ENCODE peak calls at places on chromosomes 5 and 9, in ten cellular contexts. B is Karpas-422, C is colonic mucosa, E is endothelial cell of umbilical vein, Z is fibroblast of lung, A is HepG2, Q is K562, X is GM23248, D is kidney, N is DND-41. O is an unnamed sample.

GRCh38 chr5:72101828-72102227 is 5.4 kb upstream of the MAP1B start:
- DNase-seq in B (no peak), C (no peak), E (no peak), Z (peak), A (no peak), Q (no peak), X (peak), D (no peak), N (no peak), O (no peak)

GRCh38 chr9:2041736-2042135 is 26.6 kb downstream of the SMARCA2 start:
- DNase-seq in B (no peak), C (no peak), E (no peak), Z (no peak), A (no peak), Q (no peak), X (no peak), D (no peak), N (no peak), O (no peak)

GRCh38 chr5:147509041-147509709 is 693 bp downstream of the DPYSL3 start:
- DNase-seq in B (no peak), C (peak), E (no peak), Z (no peak), A (no peak), Q (no peak), X (peak), D (peak), N (no peak), O (no peak)

GRCh38 chr5:96149021-96149420 is 187.4 kb upstream of the ELL2 start:
- DNase-seq in B (no peak), C (no peak), E (no peak), Z (no peak), A (no peak), Q (no peak), X (no peak), D (no peak), N (no peak), O (no peak)

GRCh38 chr5:176609724-176610429 is at the start of gene GPRIN1:
- DNase-seq in B (peak), C (peak), E (peak), Z (peak), A (peak), Q (peak), X (peak), D (no peak), N (peak), O (peak)

GRCh38 chr9:131312822-131313770 is 23.6 kb downstream of the PLPP7 start:
- DNase-seq in B (no peak), C (peak), E (no peak), Z (no peak), A (no peak), Q (peak), X (no peak), D (no peak), N (no peak), O (no peak)

GRCh38 chr5:132501961-132502931 is 11.7 kb upstream of the IRF1 start:
- DNase-seq in B (no peak), C (peak), E (no peak), Z (no peak), A (peak), Q (no peak), X (peak), D (peak), N (no peak), O (no peak)

GRCh38 chr5:53059281-53059680 is 50.3 kb downstream of the MOCS2 start:
- DNase-seq in B (no peak), C (no peak), E (no peak), Z (no peak), A (no peak), Q (no peak), X (no peak), D (no peak), N (no peak), O (no peak)

GRCh38 chr9:107732781-107733529 is 243.4 kb upstream of the KLF4 start:
- DNase-seq in B (no peak), C (no peak), E (peak), Z (peak), A (no peak), Q (no peak), X (peak), D (no peak), N (no peak), O (no peak)

GRCh38 chr5:82593481-82593880 is 315.3 kb upstream of the RPS23 start:
- DNase-seq in B (no peak), C (no peak), E (no peak), Z (peak), A (no peak), Q (no peak), X (peak), D (no peak), N (no peak), O (no peak)

GRCh38 chr5:39578887-39579497 is 154.2 kb upstream of the DAB2 start:
- DNase-seq in B (peak), C (no peak), E (peak), Z (peak), A (no peak), Q (no peak), X (peak), D (no peak), N (no peak), O (peak)

GRCh38 chr9:32703635-32704034 is 68.2 kb upstream of the TAF1L start:
- DNase-seq in B (peak), C (no peak), E (peak), Z (no peak), A (peak), Q (no peak), X (peak), D (no peak), N (no peak), O (no peak)

GRCh38 chr9:20904995-20905394 is 126.4 kb downstream of the HACD4 start:
- DNase-seq in B (no peak), C (no peak), E (no peak), Z (no peak), A (no peak), Q (no peak), X (no peak), D (no peak), N (no peak), O (no peak)

GRCh38 chr5:103120607-103121200 is 603 bp downstream of the PPIP5K2 start:
- DNase-seq in B (peak), C (peak), E (peak), Z (peak), A (peak), Q (peak), X (peak), D (no peak), N (peak), O (no peak)

GRCh38 chr5:87076931-87077330 is 190.8 kb upstream of the RASA1 start:
- DNase-seq in B (no peak), C (no peak), E (no peak), Z (peak), A (no peak), Q (no peak), X (peak), D (no peak), N (no peak), O (no peak)

GRCh38 chr5:172602712-172603289 is 38.3 kb upstream of the NEURL1B start:
- DNase-seq in B (no peak), C (no peak), E (no peak), Z (no peak), A (no peak), Q (no peak), X (no peak), D (peak), N (no peak), O (no peak)

GRCh38 chr5:51960617-51961115 is 577.4 kb downstream of the ISL1 start:
- DNase-seq in B (no peak), C (no peak), E (peak), Z (peak), A (no peak), Q (no peak), X (peak), D (no peak), N (no peak), O (peak)

GRCh38 chr5:3597002-3597726 is 1.5 kb downstream of the IRX1 start:
- DNase-seq in B (no peak), C (no peak), E (no peak), Z (no peak), A (no peak), Q (no peak), X (peak), D (no peak), N (no peak), O (no peak)

GRCh38 chr5:34652916-34653315 is 3.2 kb upstream of the RAI14 start:
- DNase-seq in B (no peak), C (no peak), E (peak), Z (peak), A (no peak), Q (no peak), X (peak), D (no peak), N (no peak), O (no peak)

GRCh38 chr5:172179032-172179989 is 8.7 kb downstream of the STK10 start:
- DNase-seq in B (no peak), C (peak), E (peak), Z (no peak), A (no peak), Q (no peak), X (no peak), D (no peak), N (peak), O (peak)

GRCh38 chr9:7879551-7880245 is 80.1 kb upstream of the DMAC1 start:
- DNase-seq in B (no peak), C (no peak), E (no peak), Z (no peak), A (no peak), Q (no peak), X (no peak), D (peak), N (peak), O (no peak)

GRCh38 chr9:86836797-86837196 is 110.5 kb downstream of the GAS1 start:
- DNase-seq in B (no peak), C (no peak), E (no peak), Z (no peak), A (no peak), Q (no peak), X (no peak), D (no peak), N (no peak), O (no peak)

GRCh38 chr9:35364817-35365585 is 124.9 kb upstream of the RUSC2 start:
- DNase-seq in B (no peak), C (no peak), E (peak), Z (no peak), A (no peak), Q (no peak), X (no peak), D (no peak), N (no peak), O (peak)

GRCh38 chr9:131727795-131728545 is 11.9 kb downstream of the RAPGEF1 start:
- DNase-seq in B (peak), C (no peak), E (peak), Z (no peak), A (no peak), Q (no peak), X (no peak), D (no peak), N (peak), O (peak)

GRCh38 chr5:52822437-52822836 is 34.7 kb downstream of the ITGA1 start:
- DNase-seq in B (peak), C (peak), E (no peak), Z (no peak), A (no peak), Q (no peak), X (no peak), D (peak), N (no peak), O (no peak)

GRCh38 chr5:38149815-38150195 is 108.6 kb upstream of the EGFLAM start:
- DNase-seq in B (no peak), C (no peak), E (no peak), Z (no peak), A (no peak), Q (no peak), X (no peak), D (no peak), N (no peak), O (no peak)

GRCh38 chr9:97412628-97413382 is 909 bp downstream of the TDRD7 start:
- DNase-seq in B (peak), C (peak), E (peak), Z (peak), A (no peak), Q (no peak), X (peak), D (no peak), N (peak), O (no peak)

GRCh38 chr9:4297151-4297794 is 2.6 kb downstream of the GLIS3 start:
- DNase-seq in B (peak), C (peak), E (peak), Z (peak), A (peak), Q (peak), X (peak), D (peak), N (peak), O (peak)

DNA sequence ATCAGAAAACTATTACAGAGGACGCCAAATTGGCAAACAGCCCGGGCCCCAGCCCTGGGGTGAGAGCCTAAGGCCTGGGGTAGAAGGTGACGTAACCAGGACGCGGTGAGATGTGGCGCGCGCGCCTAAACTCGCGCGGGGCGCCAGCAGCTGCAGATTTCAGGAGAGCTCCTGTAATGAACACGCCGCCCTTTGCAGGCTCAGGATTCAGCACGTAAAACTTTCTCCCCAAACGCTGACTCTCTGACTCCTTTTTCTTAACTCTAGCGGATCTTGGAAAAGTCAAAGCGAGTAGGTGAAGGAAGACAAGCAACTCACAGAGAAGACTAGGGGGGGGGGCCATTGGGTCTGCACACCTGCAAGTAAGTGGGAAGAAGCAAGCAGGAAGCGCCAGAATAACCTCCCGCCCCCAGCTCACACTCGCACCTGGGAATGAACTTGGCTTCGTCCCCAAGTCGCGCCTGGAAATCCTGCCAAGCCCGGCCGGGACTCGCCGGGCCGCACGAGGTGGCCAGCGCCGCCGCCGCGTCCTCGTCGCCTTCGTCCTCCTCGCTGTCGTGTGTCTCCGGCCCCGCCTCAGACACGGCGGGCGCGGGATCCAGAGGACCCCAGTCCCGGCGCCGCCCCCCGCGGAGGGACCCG is 810 bp downstream of the RASEF start:
- DNase-seq in B (peak), C (peak), E (no peak), Z (peak), A (no peak), Q (no peak), X (peak), D (peak), N (no peak), O (no peak)
- H3K4me3 ChIP-seq in B (no peak), C (peak), E (peak), Z (peak), A (no peak), Q (no peak), X (peak), D (peak), N (no peak), O (no peak)

GRCh38 chr9:81549500-81550206 is 139.7 kb downstream of the TLE1 start:
- DNase-seq in B (no peak), C (peak), E (no peak), Z (no peak), A (peak), Q (no peak), X (no peak), D (no peak), N (no peak), O (no peak)
- H3K9ac ChIP-seq in B (no peak), C (no peak), E (no peak), Z (no peak), A (peak), Q (no peak), X (no peak), D (no peak), N (no peak), O (no peak)

GRCh38 chr9:98975838-98976237 is 32.1 kb downstream of the COL15A1 start:
- DNase-seq in B (no peak), C (no peak), E (no peak), Z (no peak), A (no peak), Q (no peak), X (no peak), D (no peak), N (no peak), O (no peak)

GRCh38 chr9:98977246-98977681 is 33.6 kb downstream of the COL15A1 start:
- DNase-seq in B (no peak), C (no peak), E (no peak), Z (no peak), A (no peak), Q (no peak), X (no peak), D (no peak), N (no peak), O (no peak)

GRCh38 chr9:98980291-98980690 is 36.6 kb downstream of the COL15A1 start:
- DNase-seq in B (no peak), C (no peak), E (no peak), Z (no peak), A (no peak), Q (no peak), X (no peak), D (no peak), N (no peak), O (no peak)

GRCh38 chr9:98977813-98978212 is 34.1 kb downstream of the COL15A1 start:
- DNase-seq in B (no peak), C (no peak), E (no peak), Z (no peak), A (no peak), Q (no peak), X (no peak), D (no peak), N (no peak), O (no peak)

GRCh38 chr9:98978231-98978681 is 34.5 kb downstream of the COL15A1 start:
- DNase-seq in B (no peak), C (no peak), E (no peak), Z (no peak), A (no peak), Q (no peak), X (no peak), D (no peak), N (no peak), O (no peak)
- H3K4me3 ChIP-seq in B (no peak), C (no peak), E (no peak), Z (no peak), A (no peak), Q (no peak), X (no peak), D (no peak), N (no peak), O (no peak)

GRCh38 chr5:88786789-88787188 is 96.2 kb downstream of the MEF2C start:
- DNase-seq in B (no peak), C (no peak), E (no peak), Z (no peak), A (no peak), Q (no peak), X (no peak), D (no peak), N (no peak), O (no peak)

GRCh38 chr5:88786217-88786560 is 96.8 kb downstream of the MEF2C start:
- DNase-seq in B (no peak), C (no peak), E (no peak), Z (no peak), A (no peak), Q (no peak), X (peak), D (no peak), N (no peak), O (no peak)

GRCh38 chr5:88780731-88781130 is 102.3 kb downstream of the MEF2C start:
- DNase-seq in B (no peak), C (no peak), E (no peak), Z (peak), A (no peak), Q (no peak), X (no peak), D (no peak), N (no peak), O (no peak)

GRCh38 chr5:88787856-88788255 is 95.1 kb downstream of the MEF2C start:
- DNase-seq in B (no peak), C (no peak), E (peak), Z (no peak), A (no peak), Q (no peak), X (peak), D (no peak), N (no peak), O (no peak)

GRCh38 chr5:88785396-88786216 is 97.4 kb downstream of the MEF2C start:
- DNase-seq in B (no peak), C (peak), E (peak), Z (peak), A (no peak), Q (no peak), X (peak), D (no peak), N (no peak), O (no peak)
- H3K9ac ChIP-seq in B (no peak), C (peak), E (peak), Z (peak), A (no peak), Q (peak), X (peak), D (peak), N (no peak), O (no peak)

GRCh38 chr5:125485003-125485641 is 738.7 kb upstream of the ZNF608 start:
- DNase-seq in B (no peak), C (peak), E (peak), Z (peak), A (no peak), Q (no peak), X (peak), D (no peak), N (no peak), O (no peak)
- H3K4me3 ChIP-seq in B (no peak), C (no peak), E (no peak), Z (no peak), A (no peak), Q (no peak), X (peak), D (peak), N (no peak), O (no peak)

DNA sequence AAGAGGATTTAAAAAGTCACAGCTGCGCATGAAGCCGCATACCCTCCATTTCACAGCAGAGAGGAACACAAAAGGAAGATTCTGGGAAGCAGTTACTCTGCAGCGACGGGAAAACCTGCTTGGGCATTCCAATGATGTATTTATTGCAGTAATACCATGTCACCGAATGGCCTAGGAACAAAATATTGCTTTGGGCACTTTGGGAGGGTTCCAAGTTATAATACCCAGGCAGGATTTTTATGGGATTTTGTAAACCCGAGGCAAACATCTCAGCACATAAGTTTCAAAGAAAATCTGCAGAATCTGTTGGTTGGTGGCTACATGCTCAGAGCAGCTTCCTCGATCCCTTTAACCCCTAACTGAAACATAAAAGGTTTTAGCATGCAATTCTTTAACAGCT is 195.2 kb downstream of the MAPKAP1 start:
- DNase-seq in B (no peak), C (no peak), E (no peak), Z (no peak), A (no peak), Q (no peak), X (no peak), D (no peak), N (no peak), O (no peak)
- H3K9ac ChIP-seq in B (no peak), C (no peak), E (no peak), Z (no peak), A (no peak), Q (no peak), X (no peak), D (no peak), N (no peak), O (no peak)

DNA sequence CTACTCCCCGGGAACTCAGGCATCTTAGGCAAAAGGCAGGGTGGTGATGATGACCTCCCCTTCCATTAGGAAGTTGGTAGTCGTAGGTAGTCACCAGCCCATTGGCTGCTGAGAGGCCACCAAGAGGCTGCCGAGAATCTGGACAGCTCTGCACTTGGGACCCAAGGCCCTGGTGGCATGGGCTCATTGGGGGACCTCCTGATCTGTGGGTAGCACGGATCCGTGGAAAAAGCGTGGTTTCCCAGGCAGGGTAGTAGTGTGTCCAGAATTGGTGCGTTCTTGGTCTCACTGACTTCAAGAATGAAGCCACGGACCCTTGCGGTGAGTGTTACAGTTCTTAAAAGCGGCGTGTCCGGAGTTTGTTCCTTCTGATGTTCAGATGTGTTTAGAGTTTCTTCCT is 158.8 kb downstream of the CNTLN start:
- DNase-seq in B (no peak), C (no peak), E (no peak), Z (no peak), A (no peak), Q (no peak), X (no peak), D (no peak), N (no peak), O (no peak)
- H3K4me3 ChIP-seq in B (no peak), C (no peak), E (no peak), Z (no peak), A (no peak), Q (no peak), X (no peak), D (no peak), N (no peak), O (no peak)